ENCODE peak calls at places on chromosomes 16 and 17, in ten cellular contexts. U, V, A, R, B, N, T, K, M and Y are unnamed samples.

GRCh38 chr17:1302761-1303160 is 23.3 kb downstream of the TRARG1 start:
- DNase-seq in M (no peak), K (no peak), A (no peak), R (no peak), V (no peak), T (no peak), B (no peak), U (no peak), N (no peak), Y (no peak)

GRCh38 chr17:40278414-40278813 is 9.3 kb upstream of the CDC6 start:
- DNase-seq in V (no peak), K (no peak), N (no peak), R (no peak), T (no peak), B (no peak), U (no peak), A (no peak), M (no peak), Y (no peak)

GRCh38 chr17:57114085-57114673 is 29.1 kb downstream of the AKAP1 start:
- DNase-seq in R (peak), K (no peak), M (peak), T (peak), A (no peak), V (no peak), N (peak), B (peak), U (peak), Y (no peak)

GRCh38 chr17:38605230-38605851 is 411 bp downstream of the SRCIN1 start:
- DNase-seq in V (no peak), R (peak), B (no peak), U (no peak), N (peak), K (no peak), T (peak), A (no peak), M (no peak), Y (no peak)

GRCh38 chr17:34579979-34580684 is 750 bp downstream of the TMEM132E start:
- DNase-seq in T (peak), A (peak), K (peak), N (peak), M (no peak), V (no peak), R (peak), U (no peak), B (no peak), Y (peak)

GRCh38 chr17:76948726-76949342 is 80.6 kb downstream of the MGAT5B start:
- DNase-seq in U (peak), M (no peak), A (peak), V (no peak), T (no peak), K (peak), N (no peak), B (peak), R (no peak), Y (no peak)

GRCh38 chr16:56257260-56257659 is 66.0 kb downstream of the GNAO1 start:
- DNase-seq in K (no peak), B (no peak), U (peak), N (no peak), A (no peak), R (peak), T (peak), V (peak), M (peak), Y (no peak)

GRCh38 chr16:88391497-88391850 is 8.7 kb downstream of the ZNF469 start:
- DNase-seq in B (no peak), T (no peak), R (no peak), U (no peak), K (no peak), V (no peak), N (no peak), M (no peak), A (no peak), Y (no peak)

GRCh38 chr17:81483085-81483861 is 29.3 kb downstream of the ACTG1 start:
- DNase-seq in N (peak), U (peak), B (no peak), V (peak), A (no peak), R (no peak), T (peak), M (no peak), K (no peak), Y (no peak)

GRCh38 chr17:68061512-68062313 is 26.2 kb downstream of the KPNA2 start:
- DNase-seq in A (no peak), N (no peak), U (no peak), M (no peak), R (no peak), B (no peak), T (no peak), V (no peak), K (no peak), Y (no peak)

GRCh38 chr16:84905965-84906460 is 86.2 kb downstream of the CRISPLD2 start:
- DNase-seq in B (no peak), A (no peak), M (no peak), N (no peak), U (peak), K (no peak), R (no peak), T (no peak), V (no peak), Y (no peak)

GRCh38 chr16:11595908-11596504 is 9.3 kb upstream of the LITAF start:
- DNase-seq in B (no peak), K (no peak), R (no peak), A (no peak), M (no peak), T (no peak), V (no peak), U (peak), N (no peak), Y (no peak)

GRCh38 chr16:11224894-11225676 is 30.9 kb downstream of the SOCS1 start:
- DNase-seq in V (no peak), M (no peak), T (no peak), N (no peak), R (no peak), A (no peak), U (peak), B (no peak), K (no peak), Y (no peak)

GRCh38 chr17:76546556-76547182 is 6.8 kb downstream of the PRCD start:
- DNase-seq in B (no peak), A (no peak), T (no peak), R (peak), K (no peak), U (no peak), N (no peak), V (no peak), M (no peak), Y (no peak)

GRCh38 chr17:7846765-7847661 is 7.9 kb upstream of the TMEM88 start:
- DNase-seq in U (peak), K (peak), N (no peak), R (no peak), B (no peak), V (peak), A (no peak), T (no peak), M (no peak), Y (no peak)

GRCh38 chr16:88378836-88379693 is 3.7 kb upstream of the ZNF469 start:
- DNase-seq in R (peak), T (no peak), K (no peak), U (peak), A (no peak), B (no peak), M (no peak), N (no peak), V (peak), Y (no peak)

GRCh38 chr16:7997966-7998365 is 592.3 kb downstream of the TMEM114 start:
- DNase-seq in M (no peak), R (no peak), B (no peak), N (no peak), V (no peak), T (no peak), K (no peak), U (no peak), A (no peak), Y (no peak)

GRCh38 chr16:52398491-52398960 is 148.4 kb downstream of the TOX3 start:
- DNase-seq in K (no peak), B (no peak), V (no peak), N (no peak), R (no peak), A (no peak), U (no peak), M (no peak), T (no peak), Y (no peak)

GRCh38 chr17:57507828-57508227 is 237.3 kb downstream of the CCDC182 start:
- DNase-seq in N (no peak), T (no peak), V (no peak), B (no peak), A (no peak), R (peak), K (no peak), M (no peak), U (no peak), Y (no peak)

GRCh38 chr16:82509636-82510035 is 117.1 kb upstream of the CDH13 start:
- DNase-seq in B (no peak), U (no peak), A (no peak), V (no peak), N (no peak), R (no peak), K (no peak), M (no peak), T (no peak), Y (no peak)

GRCh38 chr17:45229681-45230409 is 8.2 kb downstream of the FMNL1 start:
- DNase-seq in N (no peak), B (no peak), M (no peak), K (no peak), R (no peak), T (no peak), A (no peak), V (no peak), U (peak), Y (no peak)

DNA sequence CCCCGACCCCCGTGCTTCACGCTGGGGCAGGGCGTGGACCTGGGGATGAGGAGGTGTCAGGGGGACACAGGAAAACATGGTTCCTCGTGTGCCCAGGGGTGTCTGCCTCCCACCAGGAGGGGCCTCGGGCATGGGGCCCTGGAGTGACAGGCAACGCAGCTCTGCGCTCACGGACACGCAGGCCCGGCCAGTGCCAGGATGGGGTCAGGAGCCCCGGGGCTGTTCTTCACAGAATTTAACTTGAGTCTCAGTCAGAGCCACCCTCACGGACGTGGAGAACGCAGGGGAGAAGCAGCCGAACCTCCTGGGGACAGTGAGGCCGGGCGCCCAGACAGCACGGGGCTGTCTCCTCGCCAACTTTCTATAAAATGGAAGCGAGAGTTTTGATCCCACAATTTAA is 16.7 kb downstream of the UNKL start:
- DNase-seq in K (no peak), V (no peak), R (peak), B (no peak), M (no peak), U (no peak), N (no peak), A (no peak), T (no peak), Y (no peak)
- H3K4me3 ChIP-seq in K (no peak), V (no peak), R (no peak), B (no peak), M (no peak), U (no peak), N (no peak), A (no peak), T (no peak), Y (no peak)

DNA sequence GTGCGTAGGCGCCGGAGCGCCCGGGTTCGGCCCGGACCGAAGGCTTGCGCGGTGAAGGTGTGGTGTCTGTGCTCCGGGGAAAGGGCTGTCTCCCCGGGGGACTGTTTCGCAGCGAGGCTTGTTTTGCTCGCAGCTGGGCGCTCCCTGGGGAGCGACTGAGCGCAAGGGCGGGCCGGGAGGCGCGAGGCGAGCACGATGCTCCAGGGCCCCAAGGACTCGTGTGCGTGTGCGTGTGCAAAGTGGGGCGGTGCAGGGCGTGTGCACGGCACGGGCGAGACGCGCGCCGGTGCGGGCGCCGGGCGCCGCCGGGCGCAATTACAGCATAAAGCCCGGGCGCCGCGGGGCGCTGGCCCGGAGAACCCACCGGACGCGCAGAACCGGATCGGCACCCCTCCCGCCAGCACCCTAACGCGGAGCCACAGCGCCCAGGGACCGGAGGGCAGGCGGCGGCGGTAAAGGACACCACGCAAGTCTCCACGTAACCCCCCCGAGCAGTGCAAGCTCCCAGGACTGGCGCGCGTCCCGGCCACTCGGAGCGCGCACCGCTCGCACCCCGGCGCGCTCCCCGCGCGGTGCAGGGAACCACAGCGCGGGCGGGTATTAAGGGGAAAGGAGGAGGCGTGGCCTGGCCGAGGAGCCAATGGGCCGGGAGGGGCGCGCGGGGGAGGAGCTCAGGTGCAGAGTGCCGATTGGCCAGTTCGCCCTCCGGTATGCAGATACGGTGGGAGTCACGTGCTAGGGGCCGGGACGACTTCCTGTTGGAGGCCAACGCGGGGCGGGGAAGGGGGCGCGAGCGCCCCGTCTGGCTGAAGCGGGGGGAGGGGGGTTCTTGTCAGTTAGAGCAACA is at the start of gene TNRC6C:
- DNase-seq in U (peak), M (peak), B (peak), R (peak), T (peak), V (peak), N (peak), K (peak), A (peak), Y (peak)
- TF ChIP-seq CTCF in U (peak), M (peak), B (peak), R (no peak), T (no peak), V (no peak), N (peak), K (peak), A (peak), Y (no peak)

GRCh38 chr17:3693829-3694231 is 2.1 kb downstream of the P2RX5 start:
- DNase-seq in B (no peak), M (no peak), U (no peak), T (no peak), V (no peak), A (no peak), K (no peak), R (no peak), N (no peak), Y (no peak)

GRCh38 chr17:3697157-3697515 is 1.2 kb upstream of the P2RX5 start:
- DNase-seq in N (no peak), R (no peak), M (no peak), T (no peak), V (no peak), K (no peak), B (no peak), U (peak), A (no peak), Y (no peak)

GRCh38 chr17:3695723-3696411 is at the start of gene P2RX5:
- DNase-seq in M (no peak), U (peak), N (peak), K (no peak), V (no peak), B (peak), R (peak), T (no peak), A (no peak), Y (no peak)

GRCh38 chr17:3693099-3693498 is 2.9 kb downstream of the P2RX5 start:
- DNase-seq in B (no peak), T (no peak), A (no peak), N (no peak), U (no peak), R (no peak), V (no peak), K (no peak), M (no peak), Y (no peak)

DNA sequence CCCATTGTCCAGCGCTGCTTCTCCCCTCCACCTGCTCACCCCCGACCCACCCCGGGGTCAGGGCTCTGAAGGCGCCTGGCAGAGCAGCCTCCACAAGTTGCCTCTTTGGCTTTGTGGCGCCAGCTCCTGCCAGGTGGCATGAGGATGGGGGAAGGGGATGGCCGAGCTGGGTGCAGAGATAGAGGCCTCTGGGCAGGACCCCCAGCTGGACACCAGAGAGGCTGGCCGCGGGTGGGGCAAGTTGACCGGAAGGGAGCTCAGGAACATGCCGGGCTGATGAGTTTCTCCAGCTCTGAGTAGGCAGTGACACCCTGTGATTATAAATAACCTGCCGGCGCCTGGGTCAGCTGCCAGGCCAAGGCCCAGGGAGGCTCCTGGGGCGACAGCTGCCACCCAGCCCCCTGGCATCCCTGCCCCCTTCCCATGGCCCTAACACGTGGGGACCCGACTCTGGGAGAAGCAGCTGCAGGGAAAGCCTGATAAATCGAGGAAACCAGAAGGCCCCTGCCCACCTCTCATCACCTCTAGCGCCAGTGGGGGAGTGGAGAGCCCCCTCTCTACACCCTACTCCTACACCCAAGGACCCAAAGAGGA is 729 bp downstream of the P2RX5 start:
- DNase-seq in A (no peak), M (no peak), U (peak), V (no peak), B (peak), K (no peak), R (peak), T (no peak), N (no peak), Y (no peak)
- H3K27ac ChIP-seq in A (no peak), M (no peak), U (peak), V (no peak), B (peak), K (no peak), R (no peak), T (no peak), N (no peak), Y (peak)

GRCh38 chr17:6555331-6556120 is 829 bp downstream of the PITPNM3 start:
- DNase-seq in U (no peak), T (no peak), A (peak), V (no peak), K (no peak), B (no peak), M (peak), N (peak), R (peak), Y (no peak)

GRCh38 chr17:6554871-6555330 is 1.5 kb downstream of the PITPNM3 start:
- DNase-seq in U (no peak), R (peak), T (no peak), V (no peak), A (no peak), N (peak), K (no peak), M (no peak), B (peak), Y (no peak)

GRCh38 chr17:6557040-6557438 is 684 bp upstream of the PITPNM3 start:
- DNase-seq in T (no peak), K (no peak), V (no peak), B (no peak), U (no peak), R (no peak), M (no peak), N (no peak), A (no peak), Y (no peak)

GRCh38 chr17:6558276-6558675 is 1.9 kb upstream of the PITPNM3 start:
- DNase-seq in M (no peak), N (no peak), V (no peak), R (no peak), T (no peak), B (no peak), U (no peak), A (no peak), K (no peak), Y (no peak)

GRCh38 chr17:6556121-6557039 is at the start of gene PITPNM3:
- DNase-seq in U (no peak), V (no peak), B (no peak), M (peak), R (peak), K (no peak), N (peak), T (no peak), A (no peak), Y (no peak)
- H3K4me3 ChIP-seq in U (peak), V (peak), B (peak), M (peak), R (peak), K (peak), N (peak), T (peak), A (peak), Y (peak)

DNA sequence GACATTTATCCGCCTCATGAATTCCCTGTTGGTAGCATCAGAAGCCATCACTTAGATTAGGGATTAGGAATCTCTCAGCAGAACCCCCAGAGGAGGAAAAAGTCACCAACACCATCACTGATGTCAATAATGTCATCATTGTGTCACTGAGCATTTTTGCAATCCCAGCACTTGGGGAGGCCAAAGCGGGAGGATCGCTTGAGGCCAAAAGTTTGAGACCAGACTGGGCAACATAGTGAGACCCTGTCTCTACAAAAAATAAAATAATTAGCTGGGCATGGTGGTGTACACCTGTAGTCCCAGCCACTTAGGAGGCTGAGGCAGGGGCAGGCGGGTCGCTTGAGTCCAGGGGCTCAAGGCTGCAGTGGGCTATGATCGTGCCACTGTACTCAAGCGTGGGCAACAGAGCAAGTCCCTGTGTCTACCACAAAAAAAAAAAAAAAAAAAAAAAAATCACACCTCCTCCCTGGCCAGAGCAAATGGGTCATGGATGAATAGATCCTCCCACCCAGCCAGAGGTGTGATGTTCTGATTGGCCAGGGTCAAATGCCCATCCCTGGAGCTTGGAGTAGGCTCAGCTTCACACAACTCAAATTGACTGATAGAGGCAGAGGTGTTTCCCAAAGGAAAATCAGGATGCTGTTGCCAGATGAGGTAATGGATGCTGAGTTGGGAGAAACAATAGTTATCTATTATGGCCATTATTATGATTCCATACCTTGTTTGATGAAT is 31.6 kb downstream of the VWA3A start:
- DNase-seq in M (no peak), A (no peak), K (no peak), V (no peak), U (no peak), R (no peak), T (no peak), B (no peak), N (no peak), Y (no peak)
- TF ChIP-seq CTCF in M (no peak), A (no peak), K (no peak), V (no peak), U (no peak), R (no peak), T (no peak), B (no peak), N (no peak), Y (no peak)

DNA sequence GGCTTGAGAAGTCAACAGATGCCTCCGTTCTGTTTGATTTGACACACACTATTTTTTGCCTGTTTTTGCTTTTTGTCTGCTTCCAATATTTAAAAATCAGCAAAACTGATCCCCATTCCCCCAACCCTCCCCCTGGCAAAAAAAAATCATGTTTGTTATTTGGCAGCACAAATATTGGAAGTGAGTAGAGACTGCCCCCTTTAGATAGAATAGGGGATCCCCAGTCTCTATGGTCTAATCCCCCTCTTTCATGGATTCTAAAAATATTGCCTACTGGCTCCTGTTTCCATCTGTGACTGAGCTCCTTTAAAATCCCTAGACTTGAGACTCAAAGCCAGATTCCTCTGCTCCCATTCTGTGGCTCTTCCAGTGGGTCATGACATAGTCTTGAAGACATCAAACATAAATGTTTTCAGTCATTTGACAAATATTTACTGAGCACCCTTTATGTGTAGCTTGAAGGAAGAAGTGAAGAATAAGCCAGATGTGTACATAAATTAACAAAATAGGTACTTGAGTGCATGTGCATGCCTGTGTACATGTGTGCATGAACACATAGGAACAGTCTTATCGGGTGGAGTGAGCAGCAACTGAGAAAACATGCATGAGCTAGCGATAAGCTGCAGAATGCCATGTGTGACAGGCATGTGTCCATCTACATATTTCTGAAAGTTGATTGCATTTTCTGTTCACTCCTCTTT is 101.2 kb downstream of the SALL1 start:
- DNase-seq in B (no peak), K (no peak), M (no peak), N (no peak), T (no peak), A (no peak), U (no peak), R (no peak), V (no peak), Y (no peak)
- H3K27ac ChIP-seq in B (no peak), K (no peak), M (no peak), N (no peak), T (no peak), A (no peak), U (no peak), R (no peak), V (no peak), Y (no peak)